ENCODE peak calls at places on chromosome 19, in eight cellular contexts. E is stimulated activated CD4-positive, alpha-beta T cell treated with anti-CD3 and anti-CD28 coated beads, Interleukin-4, amount 100 ng/mL, for 4 hours; G is aorta; L is neural crest cell; S is nephron progenitor cell; N is cardiac fibroblast; M is PC-3; F is WERI-Rb-1. A is an unnamed sample.

GRCh38 chr19:50266896-50267295 is 62.3 kb downstream of the KCNC3 start:
- DNase-seq in S (peak), G (no peak), N (no peak), E (peak), M (peak), L (no peak), F (no peak), A (no peak)

GRCh38 chr19:30076101-30076551 is 134.1 kb downstream of the URI1 start:
- DNase-seq in F (no peak), N (no peak), S (no peak), L (no peak), M (no peak), G (peak), E (no peak), A (no peak)

GRCh38 chr19:11194657-11195056 is 2.7 kb downstream of the KANK2 start:
- DNase-seq in S (no peak), N (peak), L (no peak), M (no peak), F (no peak), E (no peak), G (no peak), A (no peak)

GRCh38 chr19:56317749-56318148 is 3.1 kb upstream of the ZSCAN5A start:
- DNase-seq in N (no peak), E (no peak), F (no peak), S (no peak), G (no peak), M (no peak), L (no peak), A (no peak)

GRCh38 chr19:17457621-17458020 is 3.1 kb downstream of the NXNL1 start:
- DNase-seq in M (no peak), L (no peak), E (no peak), S (no peak), N (no peak), G (no peak), F (no peak), A (no peak)

GRCh38 chr19:41997121-41997850 is 3.3 kb upstream of the ATP1A3 start:
- DNase-seq in S (peak), L (peak), N (peak), F (peak), E (no peak), G (peak), M (peak), A (peak)

GRCh38 chr19:50457300-50457699 is 19.0 kb upstream of the EMC10 start:
- DNase-seq in M (no peak), S (no peak), F (no peak), N (no peak), E (no peak), G (no peak), L (no peak), A (no peak)

GRCh38 chr19:4624733-4625362 is 14.5 kb upstream of the TNFAIP8L1 start:
- DNase-seq in M (peak), N (peak), G (no peak), E (no peak), F (peak), L (no peak), S (peak), A (no peak)

GRCh38 chr19:30674656-30675055 is 302.5 kb downstream of the ZNF536 start:
- DNase-seq in M (no peak), N (no peak), E (no peak), L (no peak), G (peak), S (no peak), F (no peak), A (no peak)

A was measured in AG20443.